ENCODE peak calls at places on chromosomes 13 and 19, in six cellular contexts. One of them, this sample, is unnamed.
A peak's percentile ranks its signal among the peaks of the same experiment; 100 is the strongest.

GRCh38 chr19:5264453-5264852 is 76.2 kb downstream of the PTPRS start:
- DNase-seq in nephron progenitor cell: no peak
- DNase-seq in fibroblast of lung: no peak
- DNase-seq in AG10803: no peak
- DNase-seq in omental fat pad: no peak
- DNase-seq in bronchial epithelial cell: no peak
- DNase-seq in this sample: no peak

GRCh38 chr19:8261881-8262280 is 46.3 kb downstream of the CD320 start:
- DNase-seq in bronchial epithelial cell: no peak
- DNase-seq in fibroblast of lung: no peak
- DNase-seq in AG10803: no peak
- DNase-seq in nephron progenitor cell: no peak
- DNase-seq in omental fat pad: no peak
- DNase-seq in this sample: no peak

GRCh38 chr19:47610902-47611301 is 2.0 kb downstream of the BICRA start:
- DNase-seq in fibroblast of lung: no peak
- DNase-seq in nephron progenitor cell: no peak
- DNase-seq in omental fat pad: no peak
- DNase-seq in AG10803: no peak
- DNase-seq in bronchial epithelial cell: no peak
- DNase-seq in this sample: no peak

GRCh38 chr13:84563611-84564010 is 681.3 kb upstream of the SLITRK1 start:
- DNase-seq in nephron progenitor cell: no peak
- DNase-seq in omental fat pad: no peak
- DNase-seq in bronchial epithelial cell: no peak
- DNase-seq in AG10803: no peak
- DNase-seq in fibroblast of lung: no peak
- DNase-seq in this sample: no peak

GRCh38 chr19:48868196-48868886 is at the start of gene PLEKHA4:
- DNase-seq in nephron progenitor cell: peak; percentile 58
- DNase-seq in bronchial epithelial cell: no peak
- DNase-seq in AG10803: peak; percentile 51
- DNase-seq in omental fat pad: no peak
- DNase-seq in fibroblast of lung: peak; percentile 61
- DNase-seq in this sample: no peak

GRCh38 chr13:31274345-31274870 is 74.6 kb downstream of the B3GLCT start:
- DNase-seq in AG10803: peak; percentile 66
- DNase-seq in nephron progenitor cell: no peak
- DNase-seq in bronchial epithelial cell: no peak
- DNase-seq in fibroblast of lung: peak; percentile 84
- DNase-seq in omental fat pad: no peak
- DNase-seq in this sample: peak; percentile 22

GRCh38 chr13:51781246-51782022 is 22.5 kb downstream of the DHRS12 start:
- DNase-seq in bronchial epithelial cell: peak; percentile 64
- DNase-seq in AG10803: no peak
- DNase-seq in omental fat pad: no peak
- DNase-seq in nephron progenitor cell: no peak
- DNase-seq in fibroblast of lung: peak; percentile 31
- DNase-seq in this sample: no peak

GRCh38 chr19:44677019-44677809 is 5.9 kb downstream of the CEACAM19 start:
- DNase-seq in nephron progenitor cell: no peak
- DNase-seq in AG10803: peak; percentile 56
- DNase-seq in omental fat pad: no peak
- DNase-seq in fibroblast of lung: peak; percentile 77
- DNase-seq in bronchial epithelial cell: peak; percentile 56
- DNase-seq in this sample: no peak

GRCh38 chr19:15532779-15533521 is 24.6 kb downstream of the CYP4F22 start:
- DNase-seq in omental fat pad: no peak
- DNase-seq in nephron progenitor cell: no peak
- DNase-seq in bronchial epithelial cell: peak; percentile 12
- DNase-seq in AG10803: peak; percentile 5
- DNase-seq in fibroblast of lung: no peak
- DNase-seq in this sample: no peak

GRCh38 chr19:5719274-5719960 is 529 bp downstream of the LONP1 start:
- DNase-seq in AG10803: peak; percentile 35
- DNase-seq in nephron progenitor cell: no peak
- DNase-seq in omental fat pad: no peak
- DNase-seq in bronchial epithelial cell: peak; percentile 37
- DNase-seq in fibroblast of lung: peak; percentile 19
- DNase-seq in this sample: no peak

GRCh38 chr13:28494537-28494860 is 429 bp downstream of the FLT1 start:
- DNase-seq in omental fat pad: no peak
- DNase-seq in bronchial epithelial cell: no peak
- DNase-seq in fibroblast of lung: no peak
- DNase-seq in nephron progenitor cell: peak; percentile 48
- DNase-seq in AG10803: no peak
- DNase-seq in this sample: peak; percentile 16

GRCh38 chr19:44879309-44880065 is 11.6 kb upstream of the TOMM40 start:
- DNase-seq in omental fat pad: no peak
- DNase-seq in fibroblast of lung: no peak
- DNase-seq in bronchial epithelial cell: no peak
- DNase-seq in AG10803: no peak
- DNase-seq in nephron progenitor cell: peak; percentile 41
- DNase-seq in this sample: no peak

GRCh38 chr13:53490732-53491131 is 462.1 kb downstream of the OLFM4 start:
- DNase-seq in omental fat pad: no peak
- DNase-seq in nephron progenitor cell: no peak
- DNase-seq in bronchial epithelial cell: no peak
- DNase-seq in AG10803: no peak
- DNase-seq in fibroblast of lung: no peak
- DNase-seq in this sample: no peak

GRCh38 chr19:18433039-18433691 is 4.8 kb downstream of the ISYNA1 start:
- DNase-seq in AG10803: no peak
- DNase-seq in nephron progenitor cell: peak; percentile 64
- DNase-seq in bronchial epithelial cell: no peak
- DNase-seq in omental fat pad: no peak
- DNase-seq in fibroblast of lung: no peak
- DNase-seq in this sample: no peak

GRCh38 chr13:107121793-107122192 is 553.9 kb upstream of the ARGLU1 start:
- DNase-seq in omental fat pad: no peak
- DNase-seq in fibroblast of lung: no peak
- DNase-seq in bronchial epithelial cell: no peak
- DNase-seq in nephron progenitor cell: no peak
- DNase-seq in AG10803: no peak
- DNase-seq in this sample: no peak

GRCh38 chr13:107119989-107120881 is 552.3 kb upstream of the ARGLU1 start:
- DNase-seq in fibroblast of lung: no peak
- DNase-seq in omental fat pad: no peak
- DNase-seq in AG10803: no peak
- DNase-seq in bronchial epithelial cell: peak; percentile 40
- DNase-seq in nephron progenitor cell: no peak
- DNase-seq in this sample: no peak

GRCh38 chr13:107124730-107125129 is 556.8 kb upstream of the ARGLU1 start:
- DNase-seq in bronchial epithelial cell: no peak
- DNase-seq in omental fat pad: no peak
- DNase-seq in AG10803: no peak
- DNase-seq in nephron progenitor cell: no peak
- DNase-seq in fibroblast of lung: no peak
- DNase-seq in this sample: no peak

GRCh38 chr13:107124129-107124718 is 556.3 kb upstream of the ARGLU1 start:
- DNase-seq in nephron progenitor cell: no peak
- DNase-seq in fibroblast of lung: peak; percentile 9
- DNase-seq in omental fat pad: no peak
- DNase-seq in bronchial epithelial cell: peak; percentile 17
- DNase-seq in AG10803: peak; percentile 17
- DNase-seq in this sample: no peak
- TF ChIP-seq CTCF in nephron progenitor cell: peak; percentile 90
- TF ChIP-seq CTCF in fibroblast of lung: no peak
- TF ChIP-seq CTCF in omental fat pad: no peak
- TF ChIP-seq CTCF in bronchial epithelial cell: peak; percentile 21
- TF ChIP-seq CTCF in AG10803: peak; percentile 64
- TF ChIP-seq CTCF in this sample: peak; percentile 87

GRCh38 chr13:21232599-21232998 is 56.1 kb downstream of the MRPL57 start:
- DNase-seq in omental fat pad: no peak
- DNase-seq in nephron progenitor cell: no peak
- DNase-seq in bronchial epithelial cell: no peak
- DNase-seq in AG10803: no peak
- DNase-seq in fibroblast of lung: no peak
- DNase-seq in this sample: no peak
- TF ChIP-seq CTCF in omental fat pad: no peak
- TF ChIP-seq CTCF in nephron progenitor cell: no peak
- TF ChIP-seq CTCF in bronchial epithelial cell: no peak
- TF ChIP-seq CTCF in AG10803: no peak
- TF ChIP-seq CTCF in fibroblast of lung: no peak
- TF ChIP-seq CTCF in this sample: no peak

GRCh38 chr19:28984315-28984714 is 228.6 kb downstream of the UQCRFS1 start:
- DNase-seq in omental fat pad: no peak
- DNase-seq in fibroblast of lung: no peak
- DNase-seq in nephron progenitor cell: no peak
- DNase-seq in bronchial epithelial cell: no peak
- DNase-seq in AG10803: no peak
- DNase-seq in this sample: no peak

GRCh38 chr19:28985201-28985600 is 227.8 kb downstream of the UQCRFS1 start:
- DNase-seq in omental fat pad: no peak
- DNase-seq in nephron progenitor cell: no peak
- DNase-seq in bronchial epithelial cell: no peak
- DNase-seq in fibroblast of lung: no peak
- DNase-seq in AG10803: no peak
- DNase-seq in this sample: no peak

GRCh38 chr19:28981994-28982393 is 231.0 kb downstream of the UQCRFS1 start:
- DNase-seq in AG10803: no peak
- DNase-seq in fibroblast of lung: no peak
- DNase-seq in bronchial epithelial cell: no peak
- DNase-seq in omental fat pad: no peak
- DNase-seq in nephron progenitor cell: no peak
- DNase-seq in this sample: no peak

GRCh38 chr19:28977826-28978225 is 235.1 kb downstream of the UQCRFS1 start:
- DNase-seq in omental fat pad: no peak
- DNase-seq in nephron progenitor cell: peak; percentile 43
- DNase-seq in fibroblast of lung: no peak
- DNase-seq in AG10803: no peak
- DNase-seq in bronchial epithelial cell: no peak
- DNase-seq in this sample: no peak

DNA sequence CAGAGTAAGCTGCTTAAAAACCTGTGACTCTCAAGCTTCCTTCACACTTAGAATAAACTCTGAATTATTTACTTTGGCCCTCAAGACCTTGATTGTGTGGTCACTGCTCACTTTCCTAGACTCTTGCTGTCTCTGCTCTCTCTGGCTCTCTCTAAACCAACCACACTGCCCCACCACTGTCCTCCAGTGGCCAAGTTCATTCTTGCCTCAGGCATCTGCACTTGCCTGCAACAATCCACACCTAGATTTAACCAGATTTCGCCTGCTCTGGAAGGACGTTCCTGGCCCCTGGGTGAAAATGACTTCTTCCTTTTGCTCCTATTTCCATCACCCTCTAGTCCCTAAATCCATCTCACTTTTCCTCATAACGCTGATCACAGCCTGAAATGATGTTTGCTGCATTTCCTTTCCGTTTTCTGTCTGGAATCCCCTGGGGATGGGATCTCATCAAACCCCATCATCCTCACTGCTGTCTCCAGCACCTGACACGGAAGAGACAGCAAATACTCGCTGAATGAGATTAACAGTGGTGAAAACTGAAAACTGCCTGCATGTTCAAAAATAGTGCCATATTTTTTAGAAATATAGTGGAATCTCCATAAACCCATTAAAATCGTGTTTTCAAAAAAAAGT is 232.6 kb downstream of the UQCRFS1 start:
- DNase-seq in AG10803: peak; percentile 61
- DNase-seq in nephron progenitor cell: no peak
- DNase-seq in omental fat pad: no peak
- DNase-seq in bronchial epithelial cell: no peak
- DNase-seq in fibroblast of lung: no peak
- DNase-seq in this sample: no peak
- TF ChIP-seq CTCF in AG10803: peak; percentile 77
- TF ChIP-seq CTCF in nephron progenitor cell: peak; percentile 27
- TF ChIP-seq CTCF in omental fat pad: no peak
- TF ChIP-seq CTCF in bronchial epithelial cell: no peak
- TF ChIP-seq CTCF in fibroblast of lung: peak; percentile 71
- TF ChIP-seq CTCF in this sample: peak; percentile 13

GRCh38 chr19:33441277-33441699 is 67.8 kb downstream of the CEBPG start:
- DNase-seq in AG10803: no peak
- DNase-seq in omental fat pad: no peak
- DNase-seq in fibroblast of lung: no peak
- DNase-seq in bronchial epithelial cell: no peak
- DNase-seq in nephron progenitor cell: no peak
- DNase-seq in this sample: no peak

GRCh38 chr19:33440682-33441081 is 67.2 kb downstream of the CEBPG start:
- DNase-seq in nephron progenitor cell: no peak
- DNase-seq in bronchial epithelial cell: no peak
- DNase-seq in omental fat pad: no peak
- DNase-seq in fibroblast of lung: no peak
- DNase-seq in AG10803: no peak
- DNase-seq in this sample: no peak

GRCh38 chr19:33438987-33439781 is 65.7 kb downstream of the CEBPG start:
- DNase-seq in AG10803: no peak
- DNase-seq in nephron progenitor cell: no peak
- DNase-seq in bronchial epithelial cell: no peak
- DNase-seq in omental fat pad: no peak
- DNase-seq in fibroblast of lung: no peak
- DNase-seq in this sample: no peak

GRCh38 chr19:33441828-33442227 is 68.3 kb downstream of the CEBPG start:
- DNase-seq in bronchial epithelial cell: no peak
- DNase-seq in fibroblast of lung: no peak
- DNase-seq in AG10803: no peak
- DNase-seq in omental fat pad: no peak
- DNase-seq in nephron progenitor cell: no peak
- DNase-seq in this sample: no peak

DNA sequence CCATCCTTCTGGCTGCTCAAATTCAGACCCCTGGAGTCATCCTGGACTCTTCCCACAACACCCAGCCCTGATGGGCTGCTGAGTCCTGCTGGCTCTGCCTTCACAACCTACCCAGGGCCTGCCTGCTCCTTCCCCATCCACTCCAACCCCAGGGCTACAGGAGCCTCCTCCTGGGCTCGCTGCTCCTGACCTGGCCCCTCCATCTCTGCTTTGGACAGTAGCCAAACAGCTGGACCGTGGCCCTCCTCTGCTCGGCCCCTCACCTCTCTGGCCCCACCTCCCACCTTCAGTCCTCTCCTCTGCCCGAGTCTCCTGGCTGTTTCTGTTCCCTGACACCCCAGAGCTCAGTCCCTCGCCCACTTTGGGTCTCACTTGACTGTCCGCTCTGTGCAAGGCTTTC is 66.7 kb downstream of the CEBPG start:
- DNase-seq in omental fat pad: no peak
- DNase-seq in AG10803: no peak
- DNase-seq in nephron progenitor cell: no peak
- DNase-seq in fibroblast of lung: no peak
- DNase-seq in bronchial epithelial cell: no peak
- DNase-seq in this sample: no peak
- TF ChIP-seq CTCF in omental fat pad: no peak
- TF ChIP-seq CTCF in AG10803: no peak
- TF ChIP-seq CTCF in nephron progenitor cell: no peak
- TF ChIP-seq CTCF in fibroblast of lung: no peak
- TF ChIP-seq CTCF in bronchial epithelial cell: no peak
- TF ChIP-seq CTCF in this sample: no peak

This sample was measured in neural crest cell.